ENCODE peak calls at places on chromosome 2, in ten cellular contexts. Q is GM12865, N is NB4, B is iPS DF 6.9, V is A673, A is mammary epithelial cell, R is fibroblast of lung, D is neuronal stem cell, Z is PC-9, L is pancreas. I is an unnamed sample.

GRCh38 chr2:6043238-6043637 is 351.1 kb downstream of the SOX11 start:
- DNase-seq in Z (no peak), D (no peak), N (no peak), A (no peak), V (no peak), Q (no peak), B (no peak), L (no peak), R (no peak), I (no peak)

GRCh38 chr2:163157411-163157810 is 318.8 kb upstream of the KCNH7 start:
- DNase-seq in R (peak), A (peak), L (no peak), B (no peak), D (no peak), Q (no peak), Z (no peak), N (no peak), V (no peak), I (no peak)

GRCh38 chr2:222993920-222994650 is 57.9 kb upstream of the KCNE4 start:
- DNase-seq in L (peak), N (no peak), A (no peak), D (no peak), B (no peak), Q (no peak), Z (no peak), V (peak), R (peak), I (peak)

GRCh38 chr2:218852911-218853667 is 6.5 kb upstream of the WNT6 start:
- DNase-seq in A (peak), L (peak), N (peak), Q (peak), R (peak), D (peak), V (peak), B (no peak), Z (peak), I (no peak)

GRCh38 chr2:190354003-190354690 is 10.8 kb downstream of the INPP1 start:
- DNase-seq in A (peak), D (no peak), R (peak), Z (no peak), V (no peak), Q (no peak), N (no peak), L (no peak), B (no peak), I (no peak)

GRCh38 chr2:204842731-204843490 is 297.6 kb downstream of the PARD3B start:
- DNase-seq in L (no peak), N (no peak), B (no peak), V (peak), A (peak), Z (peak), Q (no peak), D (no peak), R (peak), I (no peak)

GRCh38 chr2:209933499-209934458 is 68.7 kb upstream of the RPE start:
- DNase-seq in L (no peak), B (no peak), Q (no peak), R (peak), V (peak), Z (no peak), A (peak), N (no peak), D (no peak), I (no peak)

GRCh38 chr2:146041291-146041868 is 1521.5 kb upstream of the ZEB2 start:
- DNase-seq in N (no peak), A (no peak), B (no peak), R (no peak), Q (no peak), L (no peak), D (no peak), V (no peak), Z (no peak), I (no peak)

GRCh38 chr2:232927793-232928563 is 57.9 kb downstream of the SNORC start:
- DNase-seq in N (no peak), D (peak), Z (peak), Q (no peak), B (no peak), A (no peak), L (peak), R (no peak), V (peak), I (no peak)

GRCh38 chr2:20707601-20708000 is 40.7 kb downstream of the GDF7 start:
- DNase-seq in B (no peak), V (no peak), D (no peak), A (no peak), Q (no peak), Z (no peak), R (no peak), L (no peak), N (no peak), I (no peak)

GRCh38 chr2:136121511-136121910 is 3.6 kb upstream of the CXCR4 start:
- DNase-seq in N (no peak), R (no peak), A (no peak), V (no peak), B (no peak), Z (no peak), D (no peak), L (no peak), Q (no peak), I (no peak)

GRCh38 chr2:166239548-166239947 is 111.7 kb upstream of the SCN1A start:
- DNase-seq in R (peak), A (peak), L (no peak), B (no peak), Q (no peak), V (peak), N (no peak), D (no peak), Z (peak), I (no peak)

GRCh38 chr2:108571262-108571661 is 37.0 kb downstream of the LIMS1 start:
- DNase-seq in B (no peak), V (no peak), R (peak), N (no peak), L (no peak), Z (no peak), Q (no peak), A (no peak), D (no peak), I (no peak)

GRCh38 chr2:217604527-217605279 is 398.1 kb downstream of the TNS1 start:
- DNase-seq in A (no peak), B (no peak), V (no peak), Q (no peak), R (no peak), N (no peak), Z (peak), L (no peak), D (no peak), I (no peak)

GRCh38 chr2:67476808-67477790 is 80.0 kb downstream of the ETAA1 start:
- DNase-seq in R (peak), V (peak), A (peak), Q (peak), L (no peak), B (peak), D (no peak), Z (no peak), N (peak), I (no peak)

GRCh38 chr2:172330060-172330671 is 97.2 kb upstream of the ITGA6 start:
- DNase-seq in Z (no peak), N (peak), R (no peak), L (no peak), B (no peak), Q (no peak), D (no peak), A (no peak), V (no peak), I (no peak)

GRCh38 chr2:144261336-144261735 is 258.6 kb downstream of the ZEB2 start:
- DNase-seq in L (no peak), V (no peak), Q (no peak), Z (no peak), A (peak), N (no peak), D (no peak), R (no peak), B (no peak), I (no peak)

GRCh38 chr2:217953531-217953932 is 49.3 kb downstream of the TNS1 start:
- DNase-seq in A (no peak), B (no peak), N (no peak), R (no peak), Z (no peak), Q (no peak), V (no peak), D (no peak), L (peak), I (no peak)

GRCh38 chr2:58448845-58449244 is 207.7 kb upstream of the FANCL start:
- DNase-seq in Q (no peak), N (no peak), L (no peak), Z (no peak), V (no peak), R (no peak), D (no peak), A (no peak), B (no peak), I (no peak)

GRCh38 chr2:189580267-189580661 is 322 bp downstream of the SLC40A1 start:
- DNase-seq in A (no peak), B (no peak), Z (peak), D (no peak), N (peak), R (peak), L (peak), V (no peak), Q (no peak), I (no peak)

GRCh38 chr2:105224444-105224843 is 17.1 kb upstream of the GPR45 start:
- DNase-seq in Q (no peak), V (no peak), B (no peak), D (no peak), Z (no peak), N (no peak), R (no peak), L (no peak), A (no peak), I (no peak)

GRCh38 chr2:196247979-196248286 is 76.6 kb upstream of the STK17B start:
- DNase-seq in A (no peak), B (no peak), V (no peak), R (no peak), Q (no peak), D (no peak), L (no peak), N (no peak), Z (no peak), I (no peak)

GRCh38 chr2:70127920-70128444 is 40.7 kb downstream of the PCBP1 start:
- DNase-seq in B (no peak), D (no peak), R (no peak), A (no peak), V (no peak), N (peak), Q (no peak), Z (no peak), L (no peak), I (no peak)
- H3K4me3 ChIP-seq in B (no peak), D (no peak), R (no peak), A (no peak), V (no peak), N (no peak), Q (no peak), Z (no peak), L (no peak), I (no peak)

DNA sequence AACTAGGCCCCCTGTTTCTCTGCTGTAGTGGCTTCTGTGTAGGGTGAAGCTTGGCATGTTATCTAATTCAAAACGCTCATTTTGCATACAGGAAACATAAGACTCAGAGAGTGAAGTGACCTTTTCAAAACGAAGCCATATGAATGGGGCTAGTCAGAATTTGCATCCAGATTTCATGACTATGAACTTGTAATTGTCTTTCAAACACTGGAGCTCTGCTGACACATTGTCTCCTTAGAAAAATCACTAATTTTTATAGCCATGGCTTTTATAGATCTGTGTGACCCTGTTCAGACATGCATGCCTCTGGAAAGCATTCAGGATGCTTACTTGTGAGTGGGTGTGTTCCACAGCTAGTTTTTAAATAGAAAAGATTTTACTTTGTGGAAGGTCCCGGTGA is 444.3 kb upstream of the GCFC2 start:
- DNase-seq in B (no peak), V (no peak), Z (no peak), N (no peak), A (no peak), R (no peak), D (no peak), Q (no peak), L (no peak), I (no peak)
- H3K4me3 ChIP-seq in B (no peak), V (no peak), Z (no peak), N (no peak), A (no peak), R (no peak), D (no peak), Q (no peak), L (no peak), I (no peak)

GRCh38 chr2:25419678-25420242 is 78.0 kb upstream of the DNMT3A start:
- DNase-seq in R (no peak), Q (peak), V (no peak), B (no peak), N (peak), Z (no peak), D (no peak), L (no peak), A (no peak), I (no peak)

GRCh38 chr2:25417715-25418369 is 76.1 kb upstream of the DNMT3A start:
- DNase-seq in Z (no peak), A (no peak), V (peak), Q (peak), N (peak), D (no peak), R (no peak), L (no peak), B (no peak), I (no peak)

GRCh38 chr2:25421289-25421688 is 79.6 kb upstream of the DNMT3A start:
- DNase-seq in A (no peak), Z (no peak), Q (peak), V (no peak), N (peak), R (no peak), D (no peak), L (no peak), B (no peak), I (no peak)

GRCh38 chr2:25420820-25421237 is 79.1 kb upstream of the DNMT3A start:
- DNase-seq in A (no peak), Z (no peak), Q (peak), L (no peak), R (no peak), B (no peak), V (no peak), N (peak), D (no peak), I (no peak)

DNA sequence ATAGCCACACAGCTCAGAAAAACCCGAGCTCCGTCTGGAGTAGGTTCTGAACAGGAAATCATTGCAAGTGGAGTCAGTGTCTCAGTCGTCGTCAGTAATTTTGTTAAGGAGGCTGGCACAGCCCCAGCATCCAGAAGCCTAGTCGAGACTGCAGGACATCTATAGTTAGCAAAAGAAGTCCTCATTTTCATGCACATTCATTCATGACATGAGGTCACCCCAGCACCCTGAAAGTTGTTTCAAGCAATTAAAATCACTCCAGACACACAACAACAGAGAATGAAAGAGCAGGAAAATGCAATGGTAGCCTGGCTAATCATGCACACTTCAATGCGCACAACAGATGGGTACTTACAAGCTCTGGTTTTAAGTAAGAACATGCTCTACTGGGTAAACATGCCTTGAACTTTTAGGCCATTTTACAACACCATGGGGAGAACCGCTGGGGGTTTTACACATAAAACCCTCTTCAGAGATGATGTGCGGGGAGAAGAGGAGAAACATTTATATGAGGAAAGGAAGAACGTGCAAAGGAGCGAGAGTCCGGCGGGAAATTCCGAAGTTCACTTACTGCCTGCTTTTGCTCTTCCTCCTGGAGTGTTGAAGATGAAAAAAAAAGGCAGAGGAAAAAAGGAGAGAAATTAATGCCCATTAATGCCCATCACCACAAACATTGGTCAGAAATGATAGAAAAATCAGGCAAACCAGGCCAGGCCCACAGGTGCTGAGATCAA is 77.4 kb upstream of the DNMT3A start:
- DNase-seq in Z (no peak), D (no peak), R (peak), N (no peak), L (no peak), Q (peak), V (peak), A (no peak), B (no peak), I (no peak)
- H3K4me3 ChIP-seq in Z (no peak), D (no peak), R (no peak), N (no peak), L (no peak), Q (peak), V (no peak), A (no peak), B (no peak), I (no peak)

DNA sequence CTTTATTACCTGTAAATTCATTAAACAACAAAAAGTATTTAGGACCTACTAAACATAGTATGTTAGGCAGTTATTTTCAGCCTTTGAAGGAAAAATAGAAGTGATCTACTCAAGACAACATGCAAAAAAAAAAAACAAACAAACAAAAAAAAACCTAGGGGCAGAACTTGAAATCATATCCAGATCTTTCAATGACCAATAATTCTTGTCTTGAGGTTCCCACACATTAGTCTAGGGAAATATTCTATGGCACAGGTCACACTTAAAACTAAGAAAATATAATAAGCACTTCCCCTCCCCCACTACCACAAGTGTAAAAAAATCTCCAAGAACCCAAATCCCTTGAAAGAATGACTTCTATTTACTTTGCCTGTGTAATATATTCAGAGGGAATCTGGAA is 3.6 kb downstream of the PELI1 start:
- DNase-seq in Z (no peak), A (no peak), L (no peak), B (no peak), V (no peak), N (no peak), D (no peak), Q (no peak), R (no peak), I (no peak)
- H3K4me3 ChIP-seq in Z (no peak), A (no peak), L (no peak), B (no peak), V (no peak), N (no peak), D (no peak), Q (peak), R (no peak), I (no peak)

DNA sequence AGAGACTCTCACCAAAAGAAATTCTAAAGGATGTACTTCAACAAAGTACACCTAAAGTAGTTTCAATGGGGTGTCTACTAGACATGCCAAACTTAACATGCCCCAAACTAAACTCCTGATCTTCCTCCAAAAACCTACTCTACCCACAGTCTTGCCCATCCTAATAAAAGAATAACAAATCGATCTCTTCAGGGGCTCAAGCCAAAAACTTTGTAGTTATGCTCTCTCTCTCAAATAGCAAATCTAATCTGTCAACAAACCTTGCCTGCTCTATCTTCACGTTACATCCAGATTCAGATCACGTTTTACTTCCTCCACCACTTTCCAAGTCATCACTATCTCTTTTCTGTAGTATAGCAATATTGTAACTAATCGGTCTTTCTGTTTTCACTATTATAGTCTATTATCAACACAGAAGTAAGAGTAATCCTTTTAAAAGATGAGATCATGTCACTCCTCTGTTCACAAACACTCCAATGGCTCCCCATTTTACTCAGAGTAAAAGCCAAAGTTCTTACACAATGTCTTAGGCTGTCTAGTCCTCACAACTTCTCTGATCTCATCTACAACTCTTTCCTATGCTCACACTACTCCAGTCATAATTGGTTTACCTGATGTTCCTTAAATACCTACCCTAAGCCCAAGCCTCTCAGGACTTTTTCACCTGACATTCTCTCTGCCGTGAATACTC is 79.9 kb downstream of the THADA start:
- DNase-seq in D (no peak), N (no peak), L (no peak), B (no peak), A (no peak), R (no peak), Q (no peak), V (no peak), Z (no peak), I (no peak)
- H3K4me3 ChIP-seq in D (no peak), N (no peak), L (no peak), B (no peak), A (no peak), R (no peak), Q (no peak), V (no peak), Z (no peak), I (no peak)

DNA sequence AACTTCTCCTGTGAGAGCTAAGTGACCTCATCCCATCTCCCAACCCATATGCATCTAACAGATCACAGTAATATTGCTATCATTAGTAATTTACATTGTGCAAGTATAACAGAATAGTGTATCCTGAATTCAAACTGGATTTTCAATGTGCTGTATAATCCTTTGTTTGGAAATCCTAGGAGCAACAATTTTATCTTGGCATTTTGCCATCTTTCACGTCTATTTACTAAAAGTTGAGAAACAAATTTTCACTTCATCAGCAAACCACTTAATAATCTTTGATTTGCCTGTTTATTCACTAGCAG is 3.8 kb downstream of the HNRNPLL start:
- DNase-seq in Z (no peak), R (peak), V (peak), B (no peak), A (no peak), N (no peak), Q (no peak), L (no peak), D (no peak), I (no peak)
- H3K4me3 ChIP-seq in Z (no peak), R (no peak), V (peak), B (no peak), A (no peak), N (peak), Q (no peak), L (no peak), D (no peak), I (no peak)

GRCh38 chr2:200486529-200486928 is 23.3 kb downstream of the KCTD18 start:
- DNase-seq in B (no peak), Q (no peak), L (no peak), A (no peak), D (no peak), R (peak), Z (no peak), V (no peak), N (no peak), I (no peak)
- H3K4me3 ChIP-seq in B (no peak), Q (no peak), L (no peak), A (no peak), D (no peak), R (no peak), Z (no peak), V (no peak), N (no peak), I (no peak)

GRCh38 chr2:10790228-10790973 is 22.2 kb downstream of the PDIA6 start:
- DNase-seq in A (no peak), L (no peak), N (no peak), V (no peak), B (no peak), Q (peak), Z (no peak), D (no peak), R (no peak), I (no peak)
- H3K4me3 ChIP-seq in A (no peak), L (no peak), N (no peak), V (no peak), B (no peak), Q (peak), Z (no peak), D (no peak), R (no peak), I (no peak)

GRCh38 chr2:221085376-221085900 is 486.7 kb downstream of the EPHA4 start:
- DNase-seq in B (no peak), N (no peak), D (no peak), Q (no peak), L (no peak), V (no peak), A (no peak), Z (no peak), R (peak), I (no peak)
- H3K4me3 ChIP-seq in B (no peak), N (no peak), D (no peak), Q (no peak), L (no peak), V (no peak), A (no peak), Z (no peak), R (no peak), I (no peak)

I was measured in vagina.